ENCODE peak calls at places on chromosomes 12 and 14, in five cellular contexts. E, D, N, M and B are unnamed samples.

GRCh38 chr12:101608301-101609133 is 13.7 kb downstream of the MYBPC1 start:
- DNase-seq in E (no peak), D (no peak), N (no peak), M (no peak), B (no peak)

GRCh38 chr14:79580908-79581307 is 630.4 kb downstream of the DIO2 start:
- DNase-seq in E (no peak), D (no peak), N (no peak), M (no peak), B (no peak)

GRCh38 chr12:2244013-2244861 is 191.4 kb downstream of the CACNA1C start:
- DNase-seq in E (no peak), D (no peak), N (no peak), M (no peak), B (no peak)

GRCh38 chr12:49750027-49750977 is 8.9 kb downstream of the TMBIM6 start:
- DNase-seq in E (peak), D (no peak), N (peak), M (no peak), B (no peak)

GRCh38 chr12:50598321-50598862 is 93.6 kb downstream of the DIP2B start:
- DNase-seq in E (no peak), D (no peak), N (no peak), M (no peak), B (no peak)

GRCh38 chr12:52756281-52756960 is 20.7 kb downstream of the KRT76 start:
- DNase-seq in E (no peak), D (no peak), N (no peak), M (no peak), B (no peak)

GRCh38 chr14:50003213-50004021 is 110.5 kb downstream of the ARF6 start:
- DNase-seq in E (peak), D (peak), N (peak), M (no peak), B (no peak)

GRCh38 chr12:3336606-3337311 is 154.2 kb upstream of the PRMT8 start:
- DNase-seq in E (no peak), D (no peak), N (no peak), M (peak), B (peak)

GRCh38 chr12:2465681-2466080 is 329.1 kb upstream of the FKBP4 start:
- DNase-seq in E (no peak), D (no peak), N (no peak), M (no peak), B (no peak)

GRCh38 chr12:12803186-12803585 is 10.0 kb upstream of the DDX47 start:
- DNase-seq in E (peak), D (peak), N (peak), M (no peak), B (no peak)

GRCh38 chr12:2806700-2807099 is 5.8 kb upstream of the ITFG2 start:
- DNase-seq in E (no peak), D (peak), N (no peak), M (no peak), B (no peak)

GRCh38 chr14:69315302-69315701 is 55.3 kb downstream of the GALNT16 start:
- DNase-seq in E (no peak), D (no peak), N (no peak), M (no peak), B (no peak)

GRCh38 chr14:20618328-20618749 is 23.2 kb downstream of the OR6S1 start:
- DNase-seq in E (no peak), D (no peak), N (no peak), M (no peak), B (no peak)

GRCh38 chr12:8226355-8226754 is 1.1 kb downstream of the FAM90A1 start:
- DNase-seq in E (no peak), D (no peak), N (no peak), M (no peak), B (no peak)

GRCh38 chr14:30888480-30889243 is 14.3 kb downstream of the COCH start:
- DNase-seq in E (no peak), D (no peak), N (no peak), M (no peak), B (no peak)

GRCh38 chr12:122021193-122021821 is 377 bp upstream of the BCL7A start:
- DNase-seq in E (no peak), D (no peak), N (no peak), M (no peak), B (peak)

GRCh38 chr12:132675753-132676152 is 11.4 kb downstream of the POLE start:
- DNase-seq in E (no peak), D (no peak), N (no peak), M (no peak), B (no peak)

GRCh38 chr14:72094844-72095582 is 162.8 kb downstream of the RGS6 start:
- DNase-seq in E (no peak), D (no peak), N (no peak), M (no peak), B (no peak)

GRCh38 chr12:59020541-59020940 is 100.2 kb upstream of the LRIG3 start:
- DNase-seq in E (no peak), D (no peak), N (no peak), M (no peak), B (no peak)

GRCh38 chr12:1373887-1374286 is 220.5 kb downstream of the FBXL14 start:
- DNase-seq in E (no peak), D (no peak), N (no peak), M (no peak), B (no peak)

GRCh38 chr12:23049180-23049579 is 424.2 kb downstream of the ETNK1 start:
- DNase-seq in E (no peak), D (peak), N (no peak), M (no peak), B (no peak)

GRCh38 chr14:96204151-96205058 is at the start of gene BDKRB2:
- DNase-seq in E (no peak), D (peak), N (peak), M (no peak), B (peak)

GRCh38 chr14:100049220-100049619 is 16.0 kb upstream of the EVL start:
- DNase-seq in E (no peak), D (no peak), N (no peak), M (no peak), B (no peak)

GRCh38 chr12:101759396-101760047 is 20.3 kb upstream of the SYCP3 start:
- DNase-seq in E (no peak), D (peak), N (no peak), M (peak), B (no peak)